ENCODE peak calls at places on chromosomes 1 and 21, in five cellular contexts. One of them, this sample, is unnamed.

GRCh38 chr21:37074195-37074510 is 1.1 kb downstream of the TTC3 start:
- DNase-seq in occipital lobe: no peak
- DNase-seq in EL: peak; percentile 21
- DNase-seq in GM13977: no peak
- DNase-seq in CD8-positive, alpha-beta T cell: no peak
- DNase-seq in this sample: no peak

GRCh38 chr21:45424854-45425795 is 20.2 kb downstream of the COL18A1 start:
- DNase-seq in CD8-positive, alpha-beta T cell: no peak
- DNase-seq in EL: no peak
- DNase-seq in GM13977: no peak
- DNase-seq in occipital lobe: no peak
- DNase-seq in this sample: no peak

GRCh38 chr21:26061437-26061836 is 109.1 kb downstream of the APP start:
- DNase-seq in GM13977: no peak
- DNase-seq in EL: no peak
- DNase-seq in occipital lobe: no peak
- DNase-seq in CD8-positive, alpha-beta T cell: no peak
- DNase-seq in this sample: no peak

GRCh38 chr1:203217668-203218067 is 11.8 kb downstream of the CHIT1 start:
- DNase-seq in occipital lobe: no peak
- DNase-seq in GM13977: no peak
- DNase-seq in EL: no peak
- DNase-seq in CD8-positive, alpha-beta T cell: no peak
- DNase-seq in this sample: no peak

GRCh38 chr1:76782777-76783176 is 84.5 kb upstream of the ST6GALNAC5 start:
- DNase-seq in GM13977: no peak
- DNase-seq in CD8-positive, alpha-beta T cell: no peak
- DNase-seq in EL: no peak
- DNase-seq in occipital lobe: no peak
- DNase-seq in this sample: no peak

GRCh38 chr1:10555635-10556429 is 81.1 kb downstream of the PEX14 start:
- DNase-seq in GM13977: no peak
- DNase-seq in CD8-positive, alpha-beta T cell: no peak
- DNase-seq in occipital lobe: no peak
- DNase-seq in EL: no peak
- DNase-seq in this sample: no peak

GRCh38 chr1:155300024-155300423 is 1.2 kb downstream of the PKLR start:
- DNase-seq in occipital lobe: no peak
- DNase-seq in CD8-positive, alpha-beta T cell: no peak
- DNase-seq in GM13977: no peak
- DNase-seq in EL: no peak
- DNase-seq in this sample: no peak

GRCh38 chr21:42234464-42235241 is 15.7 kb downstream of the ABCG1 start:
- DNase-seq in GM13977: peak; percentile 82
- DNase-seq in occipital lobe: peak; percentile 52
- DNase-seq in EL: peak; percentile 16
- DNase-seq in CD8-positive, alpha-beta T cell: peak; percentile 74
- DNase-seq in this sample: peak; percentile 86

GRCh38 chr1:229563241-229563640 is 4.7 kb upstream of the ABCB10 start:
- DNase-seq in GM13977: no peak
- DNase-seq in occipital lobe: no peak
- DNase-seq in EL: no peak
- DNase-seq in CD8-positive, alpha-beta T cell: no peak
- DNase-seq in this sample: no peak

GRCh38 chr1:243475966-243476365 is 220.1 kb downstream of the SDCCAG8 start:
- DNase-seq in occipital lobe: peak; percentile 53
- DNase-seq in CD8-positive, alpha-beta T cell: no peak
- DNase-seq in EL: peak; percentile 36
- DNase-seq in GM13977: peak; percentile 18
- DNase-seq in this sample: no peak

GRCh38 chr1:76289692-76290091 is 215.1 kb downstream of the ST6GALNAC3 start:
- DNase-seq in EL: no peak
- DNase-seq in occipital lobe: no peak
- DNase-seq in GM13977: no peak
- DNase-seq in CD8-positive, alpha-beta T cell: no peak
- DNase-seq in this sample: no peak

GRCh38 chr1:1197551-1198422 is 8.6 kb downstream of the TNFRSF18 start:
- DNase-seq in GM13977: no peak
- DNase-seq in CD8-positive, alpha-beta T cell: no peak
- DNase-seq in occipital lobe: no peak
- DNase-seq in EL: no peak
- DNase-seq in this sample: no peak

GRCh38 chr1:108537976-108538375 is 21.9 kb upstream of the EEIG2 start:
- DNase-seq in GM13977: no peak
- DNase-seq in CD8-positive, alpha-beta T cell: no peak
- DNase-seq in occipital lobe: no peak
- DNase-seq in EL: no peak
- DNase-seq in this sample: no peak

GRCh38 chr1:230794871-230795645 is 47.9 kb downstream of the CAPN9 start:
- DNase-seq in EL: no peak
- DNase-seq in CD8-positive, alpha-beta T cell: no peak
- DNase-seq in GM13977: no peak
- DNase-seq in occipital lobe: no peak
- DNase-seq in this sample: no peak

GRCh38 chr1:192545781-192546521 is 29.6 kb upstream of the RGS1 start:
- DNase-seq in occipital lobe: no peak
- DNase-seq in GM13977: no peak
- DNase-seq in EL: no peak
- DNase-seq in CD8-positive, alpha-beta T cell: no peak
- DNase-seq in this sample: peak; percentile 21

GRCh38 chr21:44299085-44299457 is 782 bp upstream of the PFKL start:
- DNase-seq in GM13977: no peak
- DNase-seq in EL: no peak
- DNase-seq in occipital lobe: no peak
- DNase-seq in CD8-positive, alpha-beta T cell: no peak
- DNase-seq in this sample: peak; percentile 77

GRCh38 chr1:223233410-223234163 is 90.5 kb upstream of the TLR5 start:
- DNase-seq in CD8-positive, alpha-beta T cell: no peak
- DNase-seq in GM13977: no peak
- DNase-seq in EL: peak; percentile 80
- DNase-seq in occipital lobe: peak; percentile 54
- DNase-seq in this sample: no peak